ENCODE peak calls at places on chromosomes 4 and X, in six cellular contexts. I, K, B, X, W and O are unnamed samples.

GRCh38 chrX:24014388-24015018 is 12.5 kb downstream of the KLHL15 start:
- DNase-seq in I (peak; percentile 12), K (no peak), B (no peak), X (no peak), W (no peak), O (no peak)

GRCh38 chr4:38902695-38903094 is 35.1 kb downstream of the FAM114A1 start:
- DNase-seq in I (peak; percentile 38), K (peak; percentile 56), B (peak; percentile 18), X (no peak), W (peak; percentile 63), O (peak; percentile 35)

GRCh38 chrX:39491548-39492297 is 606.0 kb downstream of the BCOR start:
- DNase-seq in I (no peak), K (no peak), B (peak; percentile 77), X (no peak), W (peak; percentile 6), O (no peak)

GRCh38 chrX:135086197-135086854 is 34.0 kb downstream of the ETDB start:
- DNase-seq in I (peak; percentile 78), K (peak; percentile 84), B (peak; percentile 43), X (peak; percentile 63), W (peak; percentile 83), O (peak; percentile 59)

GRCh38 chrX:134631404-134632346 is 26.6 kb downstream of the PLAC1 start:
- DNase-seq in I (peak; percentile 48), K (no peak), B (no peak), X (no peak), W (no peak), O (no peak)

GRCh38 chr4:38565271-38566199 is 98.5 kb upstream of the KLF3 start:
- DNase-seq in I (peak; percentile 57), K (peak; percentile 75), B (no peak), X (no peak), W (no peak), O (no peak)

GRCh38 chrX:6456196-6456595 is 78.7 kb downstream of the VCX3A start:
- DNase-seq in I (no peak), K (no peak), B (no peak), X (no peak), W (no peak), O (no peak)

GRCh38 chr4:112170451-112170993 is 25.3 kb downstream of the FAM241A start:
- DNase-seq in I (peak; percentile 96), K (peak; percentile 78), B (peak; percentile 56), X (peak; percentile 94), W (no peak), O (peak; percentile 74)

GRCh38 chr4:157035471-157035870 is 40.5 kb upstream of the GLRB start:
- DNase-seq in I (no peak), K (no peak), B (no peak), X (no peak), W (no peak), O (peak; percentile 86)

GRCh38 chr4:156946508-156947197 is 24.9 kb downstream of the PDGFC start:
- DNase-seq in I (peak; percentile 99), K (peak; percentile 94), B (no peak), X (peak; percentile 93), W (no peak), O (peak; percentile 89)

GRCh38 chr4:2833671-2834000 is 10.0 kb upstream of the ADD1 start:
- DNase-seq in I (no peak), K (no peak), B (no peak), X (no peak), W (no peak), O (no peak)

GRCh38 chrX:119303137-119303536 is 67.1 kb downstream of the PGRMC1 start:
- DNase-seq in I (no peak), K (peak; percentile 64), B (no peak), X (no peak), W (no peak), O (no peak)

GRCh38 chrX:3326721-3327120 is 19.7 kb downstream of the MXRA5 start:
- DNase-seq in I (peak; percentile 49), K (no peak), B (no peak), X (no peak), W (no peak), O (no peak)

GRCh38 chr4:24210332-24210902 is 320.6 kb upstream of the PPARGC1A start:
- DNase-seq in I (peak; percentile 98), K (no peak), B (no peak), X (no peak), W (no peak), O (no peak)

GRCh38 chrX:114611018-114611619 is 27.2 kb downstream of the HTR2C start:
- DNase-seq in I (peak; percentile 42), K (peak; percentile 65), B (peak; percentile 39), X (peak; percentile 34), W (peak; percentile 68), O (peak; percentile 31)

GRCh38 chrX:134803551-134804183 is 145.4 kb upstream of the PLAC1 start:
- DNase-seq in I (no peak), K (no peak), B (peak; percentile 16), X (no peak), W (no peak), O (no peak)

DNA sequence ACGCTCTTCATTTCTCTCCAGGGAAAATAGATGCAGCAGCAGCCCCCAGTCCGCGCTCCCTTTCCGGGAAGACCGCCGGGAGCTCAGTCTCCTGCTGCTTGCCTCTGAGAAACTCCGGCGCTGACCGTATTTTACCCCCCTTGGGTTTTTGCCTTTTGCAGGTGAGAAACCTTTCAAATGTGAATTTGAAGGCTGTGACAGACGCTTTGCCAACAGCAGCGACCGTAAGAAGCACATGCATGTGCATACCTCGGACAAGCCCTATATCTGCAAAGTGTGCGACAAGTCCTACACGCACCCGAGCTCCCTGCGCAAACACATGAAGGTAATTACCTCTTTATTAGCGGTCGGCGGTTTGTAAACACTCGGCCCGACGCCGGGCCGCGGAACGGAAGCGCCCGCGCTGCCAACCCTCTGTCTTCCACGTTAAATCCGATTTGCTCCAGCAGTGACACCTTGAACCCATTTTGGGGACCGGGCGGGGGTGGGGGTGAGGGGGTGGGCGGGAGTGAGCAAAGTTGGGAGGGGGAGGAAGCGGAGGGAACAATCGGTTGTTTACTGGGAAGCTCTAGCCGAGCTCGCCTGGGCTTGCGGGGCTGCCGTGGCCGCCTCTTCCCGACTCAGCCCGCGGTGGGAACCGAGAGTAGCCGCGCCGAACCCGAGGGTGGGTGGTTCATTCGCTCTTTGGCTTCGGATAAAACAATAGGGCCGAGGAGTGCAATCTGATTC is 3.0 kb downstream of the ZIC3 start:
- DNase-seq in I (peak; percentile 0), K (no peak), B (no peak), X (no peak), W (no peak), O (no peak)
- TF ChIP-seq EZH2 in I (no peak), K (no peak), B (no peak), X (no peak), W (no peak), O (no peak)

GRCh38 chrX:48694776-48695523 is 1.6 kb upstream of the SUV39H1 start:
- DNase-seq in I (no peak), K (no peak), B (no peak), X (no peak), W (no peak), O (no peak)
- TF ChIP-seq EZH2 in I (no peak), K (no peak), B (no peak), X (no peak), W (no peak), O (no peak)

GRCh38 chr4:104772849-104773248 is 278.2 kb upstream of the CXXC4 start:
- DNase-seq in I (no peak), K (peak; percentile 2), B (no peak), X (no peak), W (peak; percentile 31), O (no peak)
- TF ChIP-seq EZH2 in I (no peak), K (no peak), B (no peak), X (no peak), W (no peak), O (no peak)

DNA sequence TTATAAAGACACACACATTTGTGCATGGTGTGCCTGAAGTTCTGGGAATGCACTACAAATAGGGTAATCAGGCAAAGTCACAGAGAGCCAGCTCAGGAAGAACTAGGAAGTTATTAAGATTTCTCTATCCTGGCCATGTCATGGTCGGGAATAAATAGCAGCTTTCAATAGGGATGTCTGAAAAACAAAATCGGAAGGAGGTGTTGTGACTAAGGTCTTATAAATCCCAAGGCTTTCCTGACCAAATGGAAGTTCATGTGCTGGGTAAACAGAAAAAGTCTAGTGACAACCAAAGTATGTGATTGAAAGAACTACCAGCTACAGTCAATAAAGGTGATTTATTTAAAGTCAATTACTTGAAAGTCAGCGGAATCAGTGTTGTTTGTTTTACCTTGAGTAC is 262.5 kb upstream of the HS3ST1 start:
- DNase-seq in I (no peak), K (peak; percentile 76), B (no peak), X (no peak), W (no peak), O (peak; percentile 61)
- TF ChIP-seq EZH2 in I (no peak), K (no peak), B (no peak), X (no peak), W (no peak), O (no peak)

GRCh38 chrX:125203737-125204578 is 115.7 kb upstream of the TEX13C start:
- DNase-seq in I (peak; percentile 20), K (peak; percentile 37), B (peak; percentile 5), X (no peak), W (peak; percentile 7), O (no peak)
- TF ChIP-seq EZH2 in I (no peak), K (no peak), B (no peak), X (no peak), W (no peak), O (no peak)

GRCh38 chr4:13539721-13540445 is 4.4 kb downstream of the NKX3-2 start:
- DNase-seq in I (no peak), K (no peak), B (peak; percentile 4), X (no peak), W (peak; percentile 5), O (no peak)

GRCh38 chr4:13542577-13543042 is 1.7 kb downstream of the NKX3-2 start:
- DNase-seq in I (no peak), K (no peak), B (no peak), X (no peak), W (peak; percentile 3), O (no peak)

GRCh38 chr4:13540446-13541175 is 3.7 kb downstream of the NKX3-2 start:
- DNase-seq in I (no peak), K (no peak), B (no peak), X (no peak), W (no peak), O (no peak)

GRCh38 chr4:13541720-13542576 is 2.4 kb downstream of the NKX3-2 start:
- DNase-seq in I (no peak), K (no peak), B (no peak), X (no peak), W (no peak), O (no peak)

GRCh38 chr4:13541176-13541604 is 3.1 kb downstream of the NKX3-2 start:
- DNase-seq in I (no peak), K (no peak), B (no peak), X (no peak), W (no peak), O (no peak)
- TF ChIP-seq EZH2 in I (no peak), K (no peak), B (no peak), X (no peak), W (no peak), O (no peak)